ENCODE peak calls at places on chromosome 12, in eight cellular contexts. O is SK-N-MC, A is lung, Q is heart left ventricle, F is fibroblast of mammary gland, Z is SJCRH30, W is cardiac fibroblast, L is prostate gland. J is an unnamed sample.
A peak's percentile ranks its signal among the peaks of the same experiment; 100 is the strongest.

GRCh38 chr12:103799504-103800251 is 41.4 kb downstream of the NT5DC3 start:
- DNase-seq in Z (no peak), W (peak; percentile 76), O (peak; percentile 83), F (peak; percentile 62), A (no peak), L (no peak), Q (no peak), J (no peak)

GRCh38 chr12:58369576-58369975 is 428.2 kb downstream of the ATP23 start:
- DNase-seq in Z (no peak), W (no peak), A (no peak), O (no peak), F (peak; percentile 54), Q (no peak), L (no peak), J (no peak)

GRCh38 chr12:70948976-70949336 is 28.4 kb upstream of the PTPRR start:
- DNase-seq in Q (peak; percentile 22), O (no peak), W (peak; percentile 88), F (peak; percentile 55), L (no peak), Z (no peak), A (no peak), J (no peak)

GRCh38 chr12:21239866-21240265 is 94.9 kb downstream of the SLCO1A2 start:
- DNase-seq in Z (no peak), A (no peak), O (no peak), Q (no peak), W (no peak), L (no peak), F (no peak), J (no peak)

GRCh38 chr12:13534645-13535398 is 338.3 kb downstream of the EMP1 start:
- DNase-seq in A (peak; percentile 61), O (peak; percentile 26), F (peak; percentile 62), W (peak; percentile 67), Z (peak; percentile 80), L (peak; percentile 10), Q (peak; percentile 49), J (no peak)

GRCh38 chr12:117272690-117273089 is 82.4 kb upstream of the FBXO21 start:
- DNase-seq in F (no peak), Q (no peak), A (no peak), W (no peak), Z (no peak), O (no peak), L (no peak), J (no peak)

GRCh38 chr12:9587903-9588600 is 19.7 kb downstream of the KLRB1 start:
- DNase-seq in O (no peak), L (no peak), Z (peak; percentile 22), A (no peak), F (no peak), Q (no peak), W (no peak), J (no peak)

GRCh38 chr12:94033112-94033511 is 115.3 kb upstream of the PLXNC1 start:
- DNase-seq in Z (no peak), W (no peak), L (no peak), F (no peak), O (no peak), A (no peak), Q (no peak), J (no peak)

GRCh38 chr12:119153477-119154434 is 25.0 kb upstream of the HSPB8 start:
- DNase-seq in Q (peak; percentile 47), Z (no peak), W (peak; percentile 4), F (peak; percentile 24), A (peak; percentile 77), L (no peak), O (no peak), J (no peak)

GRCh38 chr12:111298583-111299436 is 70.1 kb downstream of the PHETA1 start:
- DNase-seq in L (peak; percentile 12), F (peak; percentile 46), A (no peak), Q (peak; percentile 33), O (no peak), W (peak; percentile 66), Z (peak; percentile 39), J (no peak)

GRCh38 chr12:507261-507853 is 47.6 kb downstream of the B4GALNT3 start:
- DNase-seq in A (no peak), Q (no peak), F (no peak), Z (no peak), W (no peak), O (no peak), L (no peak), J (no peak)

GRCh38 chr12:2052861-2053674 is at the start of gene CACNA1C:
- DNase-seq in W (peak; percentile 60), O (no peak), Q (peak; percentile 80), L (peak; percentile 64), Z (peak; percentile 18), F (peak; percentile 57), A (no peak), J (no peak)

GRCh38 chr12:105409881-105410471 is 79.5 kb downstream of the C12orf75 start:
- DNase-seq in L (no peak), W (peak; percentile 85), Z (peak; percentile 46), O (peak; percentile 35), Q (peak; percentile 67), A (peak; percentile 33), F (peak; percentile 20), J (no peak)

GRCh38 chr12:121787063-121787774 is 6.3 kb downstream of the RHOF start:
- DNase-seq in W (no peak), Q (no peak), L (no peak), F (no peak), A (peak; percentile 46), O (no peak), Z (no peak), J (no peak)
- H3K4me3 ChIP-seq in W (no peak overlapping the region), Q (no peak overlapping the region), L (no peak overlapping the region), F (no peak overlapping the region), A (no peak overlapping the region), O (no peak overlapping the region), Z (no peak overlapping the region), J (no peak overlapping the region)

GRCh38 chr12:53489242-53489915 is 9.9 kb downstream of the MAP3K12 start:
- DNase-seq in O (no peak), W (no peak), F (no peak), A (no peak), Q (no peak), L (no peak), Z (no peak), J (no peak)

GRCh38 chr12:53495903-53496751 is 3.1 kb downstream of the MAP3K12 start:
- DNase-seq in F (peak; percentile 81), O (no peak), A (no peak), W (peak; percentile 93), Q (no peak), Z (peak; percentile 88), L (no peak), J (peak; percentile 50)

GRCh38 chr12:53492830-53493609 is 6.2 kb downstream of the MAP3K12 start:
- DNase-seq in A (peak; percentile 93), Z (peak; percentile 92), F (peak; percentile 75), W (peak; percentile 95), L (peak; percentile 92), O (no peak), Q (peak; percentile 94), J (no peak)

GRCh38 chr12:53493610-53494391 is 5.5 kb downstream of the MAP3K12 start:
- DNase-seq in O (no peak), Q (no peak), F (no peak), A (no peak), W (no peak), Z (no peak), L (no peak), J (no peak)

DNA sequence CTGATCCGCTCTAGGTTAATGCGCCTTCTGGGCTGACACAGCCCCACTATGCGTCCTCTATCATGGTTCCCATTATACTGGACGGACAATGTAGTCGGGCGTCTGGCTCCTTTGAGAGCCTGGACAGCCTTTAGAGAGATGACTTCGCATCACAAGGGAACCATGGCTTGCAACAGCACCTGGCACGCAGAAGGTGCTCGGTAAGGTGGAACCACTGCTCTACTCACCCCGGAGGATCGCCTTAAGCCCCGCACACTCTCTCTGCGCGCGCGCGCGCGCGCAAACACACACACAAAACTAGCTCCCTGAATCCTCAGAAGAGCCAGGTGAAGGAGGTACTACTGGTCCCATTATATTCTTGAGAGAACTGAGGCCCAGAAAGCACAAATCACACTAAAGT is 7.1 kb downstream of the MAP3K12 start:
- DNase-seq in Q (no peak), L (no peak), O (no peak), A (no peak), Z (no peak), W (no peak), F (no peak), J (no peak)
- H3K4me3 ChIP-seq in Q (peak overlapping the region; percentile 67), L (peak overlapping the region; percentile 58), O (peak overlapping the region; percentile 76), A (no peak overlapping the region), Z (peak overlapping the region; percentile 55), W (peak overlapping the region; percentile 1), F (peak overlapping the region; percentile 54), J (peak overlapping the region; percentile 53)

GRCh38 chr12:6424848-6425247 is 19.9 kb upstream of the CD27 start:
- DNase-seq in O (no peak), Z (no peak), Q (no peak), W (no peak), A (no peak), L (no peak), F (no peak), J (no peak)

GRCh38 chr12:6424008-6424347 is 20.8 kb upstream of the CD27 start:
- DNase-seq in W (no peak), Q (no peak), A (no peak), O (no peak), F (no peak), L (no peak), Z (no peak), J (no peak)

GRCh38 chr12:6425588-6426531 is 18.9 kb upstream of the CD27 start:
- DNase-seq in F (peak; percentile 22), L (no peak), W (no peak), O (no peak), Q (no peak), Z (peak; percentile 29), A (no peak), J (no peak)

GRCh38 chr12:6420364-6420763 is 24.4 kb upstream of the CD27 start:
- DNase-seq in Q (no peak), F (no peak), O (no peak), L (no peak), W (no peak), A (no peak), Z (no peak), J (no peak)

GRCh38 chr12:6423267-6424007 is 21.3 kb upstream of the CD27 start:
- DNase-seq in Z (peak; percentile 78), Q (peak; percentile 83), L (peak; percentile 86), A (peak; percentile 87), O (peak; percentile 80), F (peak; percentile 94), W (peak; percentile 96), J (peak; percentile 60)
- H3K4me3 ChIP-seq in Z (no peak overlapping the region), Q (no peak overlapping the region), L (no peak overlapping the region), A (no peak overlapping the region), O (no peak overlapping the region), F (no peak overlapping the region), W (no peak overlapping the region), J (no peak overlapping the region)

DNA sequence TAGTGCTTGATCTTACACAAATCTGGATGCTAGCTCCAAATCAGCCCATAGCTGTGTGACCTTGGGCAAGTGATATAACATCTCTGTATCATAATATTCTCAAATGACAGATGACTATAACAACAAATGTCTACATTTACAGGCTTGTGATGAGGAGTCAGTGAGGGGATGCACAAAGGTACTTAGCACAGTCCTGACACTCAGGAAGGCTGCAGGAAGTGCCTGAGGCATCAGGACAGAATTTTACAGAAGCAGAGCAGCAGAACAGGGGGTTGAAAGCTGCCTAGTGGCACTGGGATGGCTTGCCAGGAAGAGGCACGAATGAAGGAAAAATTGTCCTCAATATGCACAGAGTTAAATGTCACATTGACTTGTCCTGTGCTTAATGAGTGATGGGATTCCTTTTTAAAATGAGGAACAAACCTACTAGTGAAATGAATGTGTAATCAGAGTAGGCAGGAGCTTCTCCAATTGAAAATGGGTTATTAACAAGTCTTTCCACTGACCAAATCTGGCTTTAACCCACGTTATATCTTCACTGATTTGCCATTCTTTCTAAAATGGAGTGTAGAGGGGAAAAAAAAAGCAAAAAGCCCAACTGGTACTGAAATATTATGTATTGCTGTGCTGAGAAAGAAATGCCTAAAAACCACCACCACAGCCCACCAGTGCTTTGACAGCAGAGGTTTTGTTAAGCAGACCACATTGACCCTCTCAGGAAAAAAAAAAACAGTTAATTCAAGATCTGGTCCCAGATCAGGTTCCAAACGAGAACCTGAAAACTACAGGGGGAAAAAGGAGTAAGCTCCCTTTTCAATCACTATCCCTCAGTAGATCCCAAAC is 11.6 kb downstream of the BTG1 start:
- DNase-seq in Q (no peak), A (no peak), O (no peak), L (no peak), W (no peak), F (no peak), Z (no peak), J (no peak)
- H3K4me3 ChIP-seq in Q (no peak overlapping the region), A (no peak overlapping the region), O (peak overlapping the region; percentile 15), L (no peak overlapping the region), W (no peak overlapping the region), F (no peak overlapping the region), Z (no peak overlapping the region), J (no peak overlapping the region)